ENCODE peak calls at places on chromosomes 6 and 20, in five cellular contexts. One of them, this sample, is unnamed.

GRCh38 chr20:51402201-51402600 is 140.3 kb downstream of the NFATC2 start:
- DNase-seq in IMR-90: peak
- DNase-seq in GM23338: no peak
- DNase-seq in HCT116: no peak
- DNase-seq in heart left ventricle: no peak
- DNase-seq in this sample: no peak

GRCh38 chr6:11448038-11448437 is 89.5 kb upstream of the TMEM170B start:
- DNase-seq in HCT116: no peak
- DNase-seq in IMR-90: no peak
- DNase-seq in GM23338: no peak
- DNase-seq in heart left ventricle: no peak
- DNase-seq in this sample: no peak

GRCh38 chr6:153595903-153596302 is 443.1 kb upstream of the OPRM1 start:
- DNase-seq in GM23338: no peak
- DNase-seq in heart left ventricle: no peak
- DNase-seq in IMR-90: no peak
- DNase-seq in HCT116: no peak
- DNase-seq in this sample: no peak

GRCh38 chr6:144471986-144472385 is 186.9 kb downstream of the UTRN start:
- DNase-seq in HCT116: no peak
- DNase-seq in IMR-90: peak
- DNase-seq in heart left ventricle: no peak
- DNase-seq in GM23338: no peak
- DNase-seq in this sample: no peak

GRCh38 chr20:41316602-41317535 is 662 bp downstream of the ZHX3 start:
- DNase-seq in heart left ventricle: peak
- DNase-seq in IMR-90: peak
- DNase-seq in HCT116: no peak
- DNase-seq in GM23338: peak
- DNase-seq in this sample: peak

GRCh38 chr6:118810420-118811027 is 83.4 kb upstream of the ASF1A start:
- DNase-seq in HCT116: no peak
- DNase-seq in IMR-90: no peak
- DNase-seq in heart left ventricle: no peak
- DNase-seq in GM23338: peak
- DNase-seq in this sample: no peak

GRCh38 chr6:120354452-120355098 is 979.7 kb downstream of the TBC1D32 start:
- DNase-seq in HCT116: no peak
- DNase-seq in IMR-90: no peak
- DNase-seq in heart left ventricle: no peak
- DNase-seq in GM23338: no peak
- DNase-seq in this sample: no peak

GRCh38 chr6:43221046-43221773 is 8.1 kb downstream of the DNPH1 start:
- DNase-seq in heart left ventricle: no peak
- DNase-seq in IMR-90: no peak
- DNase-seq in HCT116: no peak
- DNase-seq in GM23338: no peak
- DNase-seq in this sample: peak

GRCh38 chr20:17612287-17612974 is 42.6 kb downstream of the DSTN start:
- DNase-seq in HCT116: no peak
- DNase-seq in GM23338: peak
- DNase-seq in IMR-90: peak
- DNase-seq in heart left ventricle: peak
- DNase-seq in this sample: peak

GRCh38 chr20:34220581-34220980 is 20.6 kb upstream of the ASIP start:
- DNase-seq in heart left ventricle: no peak
- DNase-seq in GM23338: no peak
- DNase-seq in IMR-90: peak
- DNase-seq in HCT116: no peak
- DNase-seq in this sample: no peak

GRCh38 chr6:84522135-84522535 is 242.3 kb downstream of the TBX18 start:
- DNase-seq in IMR-90: peak
- DNase-seq in HCT116: peak
- DNase-seq in heart left ventricle: no peak
- DNase-seq in GM23338: no peak
- DNase-seq in this sample: no peak

GRCh38 chr6:42962502-42963178 is 2.1 kb downstream of the GNMT start:
- DNase-seq in GM23338: no peak
- DNase-seq in HCT116: no peak
- DNase-seq in IMR-90: no peak
- DNase-seq in heart left ventricle: no peak
- DNase-seq in this sample: no peak

GRCh38 chr20:54920491-54920890 is 445.1 kb downstream of the DOK5 start:
- DNase-seq in IMR-90: no peak
- DNase-seq in GM23338: no peak
- DNase-seq in heart left ventricle: no peak
- DNase-seq in HCT116: no peak
- DNase-seq in this sample: no peak

GRCh38 chr6:155493026-155493693 is 37.5 kb upstream of the NOX3 start:
- DNase-seq in GM23338: no peak
- DNase-seq in IMR-90: no peak
- DNase-seq in heart left ventricle: no peak
- DNase-seq in HCT116: no peak
- DNase-seq in this sample: no peak

GRCh38 chr6:157709514-157709913 is 113.5 kb upstream of the SNX9 start:
- DNase-seq in HCT116: no peak
- DNase-seq in heart left ventricle: no peak
- DNase-seq in IMR-90: no peak
- DNase-seq in GM23338: no peak
- DNase-seq in this sample: no peak

GRCh38 chr6:89118931-89119330 is 1.1 kb upstream of the SRSF12 start:
- DNase-seq in heart left ventricle: no peak
- DNase-seq in IMR-90: no peak
- DNase-seq in HCT116: no peak
- DNase-seq in GM23338: no peak
- DNase-seq in this sample: no peak

GRCh38 chr6:20118877-20119276 is 93.4 kb downstream of the MBOAT1 start:
- DNase-seq in heart left ventricle: no peak
- DNase-seq in HCT116: no peak
- DNase-seq in GM23338: peak
- DNase-seq in IMR-90: no peak
- DNase-seq in this sample: no peak

GRCh38 chr20:33649201-33649631 is 12.9 kb upstream of the C20orf144 start:
- DNase-seq in GM23338: no peak
- DNase-seq in IMR-90: no peak
- DNase-seq in heart left ventricle: peak
- DNase-seq in HCT116: no peak
- DNase-seq in this sample: peak

GRCh38 chr20:55632592-55632991 is 372.7 kb downstream of the CBLN4 start:
- DNase-seq in IMR-90: no peak
- DNase-seq in GM23338: no peak
- DNase-seq in heart left ventricle: no peak
- DNase-seq in HCT116: no peak
- DNase-seq in this sample: no peak

GRCh38 chr20:44924526-44924925 is 14.7 kb downstream of the PABPC1L start:
- DNase-seq in heart left ventricle: no peak
- DNase-seq in GM23338: no peak
- DNase-seq in HCT116: no peak
- DNase-seq in IMR-90: no peak
- DNase-seq in this sample: peak

GRCh38 chr20:24995741-24996448 is 3.3 kb upstream of the APMAP start:
- DNase-seq in heart left ventricle: no peak
- DNase-seq in HCT116: no peak
- DNase-seq in GM23338: no peak
- DNase-seq in IMR-90: no peak
- DNase-seq in this sample: no peak

GRCh38 chr6:127198549-127198948 is 68.1 kb upstream of the RNF146 start:
- DNase-seq in heart left ventricle: no peak
- DNase-seq in GM23338: no peak
- DNase-seq in HCT116: no peak
- DNase-seq in IMR-90: peak
- DNase-seq in this sample: no peak

GRCh38 chr6:111950661-111951426 is 77.6 kb upstream of the FYN start:
- DNase-seq in IMR-90: peak
- DNase-seq in GM23338: no peak
- DNase-seq in heart left ventricle: peak
- DNase-seq in HCT116: no peak
- DNase-seq in this sample: no peak

GRCh38 chr20:53677447-53678314 is 84.0 kb upstream of the ZNF217 start:
- DNase-seq in IMR-90: peak
- DNase-seq in heart left ventricle: peak
- DNase-seq in HCT116: no peak
- DNase-seq in GM23338: peak
- DNase-seq in this sample: no peak

GRCh38 chr20:40657526-40657925 is 31.5 kb downstream of the MAFB start:
- DNase-seq in heart left ventricle: no peak
- DNase-seq in IMR-90: no peak
- DNase-seq in HCT116: no peak
- DNase-seq in GM23338: no peak
- DNase-seq in this sample: no peak

GRCh38 chr6:89023591-89024441 is 56.7 kb upstream of the PNRC1 start:
- DNase-seq in HCT116: no peak
- DNase-seq in GM23338: no peak
- DNase-seq in IMR-90: no peak
- DNase-seq in heart left ventricle: peak
- DNase-seq in this sample: no peak

GRCh38 chr6:33748851-33749250 is 2.1 kb upstream of the IP6K3 start:
- DNase-seq in HCT116: no peak
- DNase-seq in IMR-90: no peak
- DNase-seq in GM23338: no peak
- DNase-seq in heart left ventricle: no peak
- DNase-seq in this sample: no peak

GRCh38 chr20:20734475-20734948 is 22.1 kb upstream of the RALGAPA2 start:
- DNase-seq in IMR-90: no peak
- DNase-seq in GM23338: peak
- DNase-seq in heart left ventricle: no peak
- DNase-seq in HCT116: no peak
- DNase-seq in this sample: no peak

DNA sequence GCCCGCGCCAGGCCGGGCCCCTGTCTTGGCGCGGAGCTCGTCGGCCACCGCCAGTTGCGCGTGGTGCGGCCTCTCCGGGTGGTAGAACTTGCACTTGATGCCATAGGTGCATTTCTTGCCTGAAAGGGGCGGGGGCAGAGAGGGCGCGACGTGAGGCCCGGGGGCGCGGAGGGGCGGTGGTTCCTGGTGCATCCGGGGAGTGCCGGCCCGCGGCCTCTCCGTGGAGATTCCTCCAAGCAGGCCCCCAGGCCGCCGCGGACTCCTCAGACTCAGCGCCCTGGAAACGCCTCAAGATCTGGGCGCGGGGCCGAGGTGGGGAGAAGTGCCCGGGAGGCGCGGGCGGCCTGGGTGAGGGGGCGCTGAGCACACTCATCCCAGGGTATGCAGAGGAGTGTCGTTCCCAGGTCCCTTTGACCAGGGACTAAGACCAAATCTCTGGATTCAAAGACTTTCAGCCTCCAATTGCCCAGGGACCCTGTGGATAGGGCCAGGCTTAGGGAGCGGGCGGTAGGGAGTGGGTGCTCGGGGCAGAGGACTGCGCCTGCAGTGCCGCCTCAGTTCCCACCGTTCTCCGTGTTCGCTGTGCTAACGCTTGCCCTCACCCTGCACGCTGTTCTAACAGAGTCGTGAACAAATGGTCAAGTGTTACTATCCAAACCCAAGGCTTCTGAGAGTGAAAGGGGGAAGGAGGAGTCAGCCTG is 33.3 kb downstream of the ZC3H12D start:
- DNase-seq in heart left ventricle: no peak
- DNase-seq in IMR-90: no peak
- DNase-seq in GM23338: peak
- DNase-seq in HCT116: no peak
- DNase-seq in this sample: no peak
- H3K4me3 ChIP-seq in heart left ventricle: peak
- H3K4me3 ChIP-seq in IMR-90: no peak
- H3K4me3 ChIP-seq in GM23338: peak
- H3K4me3 ChIP-seq in HCT116: no peak
- H3K4me3 ChIP-seq in this sample: peak

GRCh38 chr6:129938242-129939020 is 77.3 kb upstream of the TMEM244 start:
- DNase-seq in IMR-90: no peak
- DNase-seq in HCT116: no peak
- DNase-seq in heart left ventricle: no peak
- DNase-seq in GM23338: peak
- DNase-seq in this sample: no peak
- H3K4me3 ChIP-seq in IMR-90: no peak
- H3K4me3 ChIP-seq in HCT116: no peak
- H3K4me3 ChIP-seq in heart left ventricle: no peak
- H3K4me3 ChIP-seq in GM23338: no peak
- H3K4me3 ChIP-seq in this sample: no peak

DNA sequence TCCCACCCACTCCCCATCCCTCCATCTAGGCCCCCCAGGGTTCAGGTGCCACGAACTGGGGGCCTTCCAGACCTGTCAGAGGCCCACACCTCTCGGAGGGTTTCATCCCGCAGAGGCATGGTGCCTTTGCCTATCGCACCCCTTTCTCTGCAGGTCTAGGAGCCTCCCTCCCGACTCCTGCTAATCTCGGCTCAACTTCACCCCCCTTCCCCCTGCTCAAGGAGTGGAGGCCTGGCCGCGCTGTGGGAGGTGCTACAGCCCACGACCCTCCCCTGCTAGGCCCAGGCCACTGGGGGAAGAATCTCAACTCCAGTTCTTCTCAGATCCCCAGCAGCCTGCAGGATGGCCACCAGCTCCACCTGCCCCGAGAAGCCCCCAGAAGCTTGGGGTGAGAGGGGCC is at the start of gene TULP1:
- DNase-seq in IMR-90: no peak
- DNase-seq in heart left ventricle: no peak
- DNase-seq in HCT116: no peak
- DNase-seq in GM23338: peak
- DNase-seq in this sample: no peak
- H3K4me3 ChIP-seq in IMR-90: no peak
- H3K4me3 ChIP-seq in heart left ventricle: peak
- H3K4me3 ChIP-seq in HCT116: no peak
- H3K4me3 ChIP-seq in GM23338: peak
- H3K4me3 ChIP-seq in this sample: no peak

GRCh38 chr6:40328376-40328987 is 258.7 kb downstream of the LRFN2 start:
- DNase-seq in IMR-90: no peak
- DNase-seq in HCT116: peak
- DNase-seq in GM23338: peak
- DNase-seq in heart left ventricle: no peak
- DNase-seq in this sample: no peak

GRCh38 chr6:40325791-40326190 is 261.4 kb downstream of the LRFN2 start:
- DNase-seq in IMR-90: no peak
- DNase-seq in heart left ventricle: no peak
- DNase-seq in GM23338: no peak
- DNase-seq in HCT116: no peak
- DNase-seq in this sample: no peak

GRCh38 chr6:40330301-40330721 is 256.9 kb downstream of the LRFN2 start:
- DNase-seq in GM23338: peak
- DNase-seq in HCT116: no peak
- DNase-seq in IMR-90: no peak
- DNase-seq in heart left ventricle: no peak
- DNase-seq in this sample: no peak

GRCh38 chr6:40326689-40327404 is 260.3 kb downstream of the LRFN2 start:
- DNase-seq in IMR-90: no peak
- DNase-seq in GM23338: no peak
- DNase-seq in HCT116: no peak
- DNase-seq in heart left ventricle: no peak
- DNase-seq in this sample: no peak

DNA sequence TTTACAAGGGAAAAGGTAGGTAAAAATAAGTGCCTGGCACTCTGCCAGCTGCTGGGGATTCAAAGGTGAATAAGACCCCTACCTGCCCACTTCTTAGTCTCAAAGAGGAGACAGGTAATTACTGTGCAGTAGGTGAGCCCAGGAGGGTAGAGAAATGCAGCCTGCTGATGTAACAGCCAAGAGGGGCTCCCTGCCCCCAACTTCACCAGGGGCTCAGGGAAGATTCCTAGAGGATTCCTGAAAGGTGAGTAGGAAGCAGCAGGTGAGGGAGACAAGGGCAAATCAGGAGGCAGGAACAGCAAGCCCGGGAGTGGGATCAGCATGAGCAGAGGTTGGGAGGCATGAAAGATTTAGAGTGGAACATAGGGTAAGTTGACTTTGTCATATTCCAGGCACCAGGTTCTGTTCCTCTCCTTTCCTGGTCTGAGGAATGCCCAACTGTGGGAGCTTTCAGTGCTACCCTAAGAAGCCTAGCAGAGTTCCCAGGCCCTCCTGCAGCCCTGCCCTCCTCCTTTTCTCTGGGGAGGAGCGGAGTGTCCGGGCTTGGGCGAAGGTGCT is 258.1 kb downstream of the LRFN2 start:
- DNase-seq in HCT116: no peak
- DNase-seq in GM23338: peak
- DNase-seq in IMR-90: no peak
- DNase-seq in heart left ventricle: no peak
- DNase-seq in this sample: no peak
- H3K4me3 ChIP-seq in HCT116: no peak
- H3K4me3 ChIP-seq in GM23338: peak
- H3K4me3 ChIP-seq in IMR-90: no peak
- H3K4me3 ChIP-seq in heart left ventricle: no peak
- H3K4me3 ChIP-seq in this sample: no peak